ENCODE peak calls at places on chromosomes 5 and 9, in four cellular contexts. J, N, D and E are unnamed samples. For H3K4me1, the result is how much of the 10 kb centered on the place peaks cover.

GRCh38 chr5:115460476-115460875 is 84.1 kb downstream of the FEM1C start:
- DNase-seq in J (peak), N (no peak), D (no peak), E (no peak)

GRCh38 chr5:95262933-95263660 is 21.8 kb downstream of the MCTP1 start:
- DNase-seq in J (no peak), N (no peak), D (no peak), E (no peak)

GRCh38 chr5:51618234-51618633 is 235.0 kb downstream of the ISL1 start:
- DNase-seq in J (no peak), N (no peak), D (no peak), E (no peak)

GRCh38 chr5:124234022-124234899 is 512.2 kb downstream of the ZNF608 start:
- DNase-seq in J (no peak), N (no peak), D (no peak), E (no peak)

GRCh38 chr5:154271466-154271865 is 80.9 kb downstream of the GALNT10 start:
- DNase-seq in J (no peak), N (no peak), D (no peak), E (no peak)

GRCh38 chr9:16485575-16486321 is 384.7 kb downstream of the BNC2 start:
- DNase-seq in J (no peak), N (no peak), D (no peak), E (no peak)

GRCh38 chr9:34498511-34498910 is 24.3 kb downstream of the ENHO start:
- DNase-seq in J (no peak), N (no peak), D (no peak), E (no peak)

GRCh38 chr5:13218518-13218917 is 726.0 kb downstream of the DNAH5 start:
- DNase-seq in J (no peak), N (no peak), D (no peak), E (no peak)

GRCh38 chr9:36328798-36329411 is 70.7 kb upstream of the GNE start:
- DNase-seq in J (no peak), N (no peak), D (no peak), E (no peak)

GRCh38 chr9:19372576-19372975 is 7.5 kb downstream of the RPS6 start:
- DNase-seq in J (no peak), N (no peak), D (no peak), E (no peak)

GRCh38 chr5:65209341-65209740 is 272.4 kb downstream of the ADAMTS6 start:
- DNase-seq in J (no peak), N (no peak), D (no peak), E (no peak)

GRCh38 chr5:32645246-32645645 is 59.9 kb downstream of the SUB1 start:
- DNase-seq in J (no peak), N (no peak), D (no peak), E (no peak)

GRCh38 chr9:135879237-135879601 is 28.1 kb downstream of the CAMSAP1 start:
- DNase-seq in J (no peak), N (no peak), D (no peak), E (no peak)

GRCh38 chr5:63262191-63262981 is 683.8 kb downstream of the LRRC70 start:
- DNase-seq in J (no peak), N (no peak), D (no peak), E (no peak)

GRCh38 chr5:131947445-131947844 is 2.0 kb upstream of the MEIKIN start:
- DNase-seq in J (no peak), N (no peak), D (no peak), E (no peak)

GRCh38 chr5:139635606-139636206 is 12.4 kb upstream of the CXXC5 start:
- DNase-seq in J (peak), N (peak), D (peak), E (peak)

GRCh38 chr5:143755969-143756368 is 56.0 kb upstream of the HMHB1 start:
- DNase-seq in J (no peak), N (no peak), D (no peak), E (no peak)

GRCh38 chr9:37974506-37975173 is 70.7 kb upstream of the SLC25A51 start:
- DNase-seq in J (no peak), N (no peak), D (no peak), E (no peak)

GRCh38 chr9:4902135-4902475 is 83.0 kb upstream of the JAK2 start:
- DNase-seq in J (no peak), N (no peak), D (no peak), E (no peak)

GRCh38 chr5:120306331-120306730 is 157.8 kb upstream of the PRR16 start:
- DNase-seq in J (no peak), N (no peak), D (no peak), E (no peak)

GRCh38 chr5:133086366-133086875 is 34.6 kb downstream of the HSPA4 start:
- DNase-seq in J (no peak), N (no peak), D (no peak), E (no peak)

GRCh38 chr9:125908138-125908537 is 161.0 kb downstream of the PBX3 start:
- DNase-seq in J (no peak), N (no peak), D (no peak), E (no peak)

GRCh38 chr5:103209065-103209464 is 49.5 kb upstream of the MACIR start:
- DNase-seq in J (no peak), N (no peak), D (no peak), E (no peak)

GRCh38 chr9:33287087-33287490 is 3.2 kb upstream of the NFX1 start:
- DNase-seq in J (peak), N (no peak), D (no peak), E (no peak)

GRCh38 chr9:116058421-116058820 is 95.2 kb upstream of the PAPPA start:
- DNase-seq in J (no peak), N (no peak), D (no peak), E (no peak)

GRCh38 chr9:98176391-98177259 is 15.8 kb downstream of the CORO2A start:
- DNase-seq in J (no peak), N (no peak), D (no peak), E (no peak)

GRCh38 chr9:129542761-129543160 is 78.1 kb downstream of the C9orf50 start:
- DNase-seq in J (no peak), N (no peak), D (no peak), E (no peak)

GRCh38 chr5:86917117-86917579 is 299.4 kb downstream of the COX7C start:
- DNase-seq in J (no peak), N (no peak), D (no peak), E (no peak)

GRCh38 chr9:98765276-98765675 is 31.1 kb downstream of the ANKS6 start:
- DNase-seq in J (no peak), N (no peak), D (no peak), E (no peak)

GRCh38 chr9:124671861-124672260 is 99.2 kb downstream of the NR6A1 start:
- DNase-seq in J (no peak), N (no peak), D (no peak), E (no peak)

GRCh38 chr5:143347698-143348344 is 55.7 kb downstream of the NR3C1 start:
- DNase-seq in J (no peak), N (no peak), D (no peak), E (peak)

GRCh38 chr5:36374275-36374862 is 72.7 kb upstream of the RANBP3L start:
- DNase-seq in J (no peak), N (no peak), D (no peak), E (no peak)

GRCh38 chr5:156380846-156381245 is 53.9 kb downstream of the SGCD start:
- DNase-seq in J (no peak), N (no peak), D (no peak), E (no peak)

GRCh38 chr5:81147011-81147594 is 86.0 kb upstream of the CKMT2 start:
- DNase-seq in J (no peak), N (no peak), D (no peak), E (no peak)
- H3K4me1 ChIP-seq in J (under half), N (under half), D (under half), E (under half)

DNA sequence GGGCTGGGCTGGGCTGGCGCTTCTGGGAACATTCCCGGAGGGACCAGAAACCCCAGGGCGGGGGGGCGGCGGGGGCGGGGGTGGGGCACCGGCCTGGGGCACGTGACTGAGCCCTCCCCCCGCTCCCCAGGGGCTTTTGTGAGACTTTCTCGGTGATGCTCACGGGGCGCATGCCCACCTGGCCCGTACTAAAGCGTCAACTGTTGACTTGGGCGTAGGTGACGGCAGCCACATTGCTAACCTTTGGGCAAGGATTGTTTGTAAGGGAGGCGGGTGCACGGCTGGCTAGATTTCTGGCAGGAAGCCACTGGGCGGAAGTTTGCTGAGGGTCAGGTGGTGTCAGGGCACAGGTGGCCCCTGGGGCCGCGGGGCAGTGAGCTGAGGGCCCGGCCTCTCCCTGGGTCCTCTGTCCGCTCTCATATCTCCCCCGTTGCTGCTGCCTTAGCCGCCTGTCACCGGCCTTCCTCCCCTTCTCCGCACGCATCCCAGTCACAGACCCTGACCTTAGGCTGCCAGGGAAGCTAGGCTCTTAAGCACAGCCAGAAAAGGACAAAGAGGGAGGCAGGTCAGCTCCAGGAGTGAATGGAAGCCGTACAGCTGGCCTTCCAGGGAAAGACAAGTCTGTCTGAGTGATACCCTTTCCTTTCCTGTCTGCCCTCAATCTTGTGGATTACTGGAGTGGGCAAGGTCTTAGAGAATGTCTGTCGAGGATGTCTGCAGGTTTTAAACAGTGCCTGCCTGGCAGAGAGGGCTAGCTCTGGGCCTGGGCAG is 812 bp downstream of the CACFD1 start:
- DNase-seq in J (peak), N (peak), D (no peak), E (peak)
- TF ChIP-seq POLR2A in J (no peak), N (no peak), D (no peak), E (peak)

GRCh38 chr5:152259702-152260101 is 145.4 kb downstream of the NMUR2 start:
- DNase-seq in J (no peak), N (no peak), D (no peak), E (no peak)

GRCh38 chr5:152264656-152265055 is 140.4 kb downstream of the NMUR2 start:
- DNase-seq in J (no peak), N (no peak), D (no peak), E (no peak)

GRCh38 chr5:152256580-152256979 is 148.5 kb downstream of the NMUR2 start:
- DNase-seq in J (no peak), N (no peak), D (no peak), E (no peak)

GRCh38 chr5:152262667-152263066 is 142.4 kb downstream of the NMUR2 start:
- DNase-seq in J (no peak), N (no peak), D (no peak), E (no peak)

DNA sequence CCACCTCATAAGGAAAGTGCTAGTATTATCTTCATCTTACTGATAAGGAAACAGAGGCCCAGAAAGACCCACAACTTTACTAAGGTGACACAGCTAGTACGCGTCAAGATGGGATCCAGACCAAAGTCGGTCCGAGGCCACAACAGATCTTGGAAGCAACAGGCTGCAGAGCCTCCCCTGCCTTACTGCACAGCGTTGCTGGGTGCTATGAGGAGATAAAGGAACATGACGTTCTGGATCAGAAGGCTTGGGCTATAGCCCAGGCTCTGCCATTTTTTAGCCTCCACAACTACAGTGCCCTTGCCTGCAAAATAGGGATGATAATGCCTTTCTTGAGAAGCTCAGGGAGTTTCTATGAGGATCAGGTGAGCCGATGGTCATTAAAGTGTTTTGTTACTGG is 144.1 kb downstream of the NMUR2 start:
- DNase-seq in J (no peak), N (no peak), D (no peak), E (no peak)
- H3K4me1 ChIP-seq in J (under half), N (under half), D (under half), E (under half)

GRCh38 chr9:133980864-133981588 is 11.1 kb downstream of the VAV2 start:
- DNase-seq in J (no peak), N (peak), D (no peak), E (peak)
- TF ChIP-seq POLR2A in J (no peak), N (no peak), D (no peak), E (no peak)

DNA sequence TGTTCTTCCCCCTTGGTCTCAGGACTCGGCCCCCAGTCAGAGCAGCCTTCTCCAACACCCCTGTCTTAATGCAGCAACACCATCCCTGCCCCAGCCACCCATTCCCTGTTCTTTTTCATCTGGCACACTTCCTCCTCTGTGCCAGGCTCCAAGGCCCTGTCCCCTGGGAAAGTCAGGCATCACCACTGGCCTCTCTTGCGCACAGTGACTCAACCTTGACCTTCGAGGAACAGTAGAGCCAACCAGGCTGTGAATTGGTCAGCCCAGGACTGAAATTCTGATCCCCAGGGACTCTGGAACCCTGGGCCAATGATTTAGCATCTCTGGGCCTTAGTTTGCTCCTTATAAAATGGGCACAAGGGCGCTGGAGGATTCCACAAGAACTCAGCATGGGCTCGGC is 10.5 kb upstream of the RALGDS start:
- DNase-seq in J (no peak), N (no peak), D (no peak), E (no peak)
- H3K4me1 ChIP-seq in J (half or more), N (under half), D (under half), E (under half)

DNA sequence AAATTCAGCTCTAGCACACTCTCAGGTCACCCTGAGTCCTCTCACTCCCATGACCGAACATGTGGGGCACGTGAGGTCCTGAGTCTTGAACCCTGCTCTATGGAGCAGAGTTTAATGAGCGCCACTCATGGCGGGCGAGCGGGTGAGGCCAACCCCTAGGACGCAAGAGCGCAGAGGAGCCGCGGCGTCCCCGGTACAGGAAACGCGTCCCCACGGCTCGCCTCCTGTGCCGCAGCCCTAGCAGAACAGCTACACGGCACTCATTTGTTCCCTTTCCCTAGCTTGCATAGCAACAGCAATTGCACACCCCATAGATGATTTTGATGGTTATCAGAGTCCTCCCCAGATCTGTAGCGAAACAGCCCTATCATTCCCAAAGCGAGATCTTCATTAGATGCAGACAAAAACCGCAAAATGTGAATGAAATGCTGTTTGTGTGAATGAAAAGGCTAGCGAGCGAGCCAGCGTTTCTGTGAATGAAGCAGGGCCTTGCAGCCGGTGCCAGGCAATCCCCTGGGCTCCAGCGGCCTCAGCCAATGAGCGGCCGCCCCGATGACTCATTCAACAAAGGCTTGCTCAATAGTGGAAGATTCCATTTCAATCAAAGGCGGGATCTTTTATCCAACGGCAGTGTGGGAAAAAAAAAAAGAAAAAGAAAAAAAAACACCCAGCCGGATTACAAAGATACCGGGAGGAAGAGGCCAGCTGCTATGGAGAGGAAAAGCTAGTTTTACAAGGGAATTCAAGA is 1.5 kb upstream of the SHC3 start:
- DNase-seq in J (peak), N (peak), D (peak), E (peak)
- TF ChIP-seq POLR2A in J (no peak), N (no peak), D (peak), E (peak)